ENCODE peak calls at places on chromosome 14, in five cellular contexts. R, O, E, N and J are unnamed samples.

GRCh38 chr14:50974118-50974517 is 29.8 kb upstream of the PYGL start:
- DNase-seq in N (no peak), E (no peak), R (no peak), O (no peak), J (no peak)

GRCh38 chr14:100393362-100393761 is 70.2 kb downstream of the SLC25A47 start:
- DNase-seq in N (no peak), R (no peak), O (no peak), E (no peak), J (no peak)

GRCh38 chr14:32738206-32738871 is 200.3 kb upstream of the NPAS3 start:
- DNase-seq in O (no peak), R (no peak), E (no peak), N (no peak), J (no peak)

GRCh38 chr14:38256358-38256840 is 506 bp upstream of the CLEC14A start:
- DNase-seq in R (no peak), O (no peak), N (peak), E (peak), J (no peak)

GRCh38 chr14:55446127-55446736 is 5.8 kb upstream of the TBPL2 start:
- DNase-seq in N (peak), E (peak), O (peak), R (peak), J (peak)

GRCh38 chr14:91398707-91399106 is 18.9 kb downstream of the CCDC88C start:
- DNase-seq in O (no peak), E (no peak), R (no peak), N (no peak), J (peak)

GRCh38 chr14:63642229-63642611 is 549 bp upstream of the WDR89 start:
- DNase-seq in O (peak), E (peak), N (peak), R (peak), J (no peak)

GRCh38 chr14:64680013-64680674 is 24.1 kb upstream of the PLEKHG3 start:
- DNase-seq in R (no peak), O (no peak), N (no peak), E (no peak), J (no peak)

GRCh38 chr14:101596742-101597141 is 35.4 kb downstream of the DIO3 start:
- DNase-seq in E (no peak), R (no peak), O (no peak), N (no peak), J (no peak)

GRCh38 chr14:30005114-30005698 is 77.6 kb upstream of the PRKD1 start:
- DNase-seq in R (no peak), E (peak), N (peak), O (peak), J (no peak)

GRCh38 chr14:104732355-104732804 is 8.4 kb downstream of the ADSS1 start:
- DNase-seq in O (no peak), N (no peak), E (no peak), R (no peak), J (no peak)

GRCh38 chr14:100909439-100909838 is 5.9 kb upstream of the RTL1 start:
- DNase-seq in O (no peak), E (no peak), R (no peak), N (no peak), J (no peak)

DNA sequence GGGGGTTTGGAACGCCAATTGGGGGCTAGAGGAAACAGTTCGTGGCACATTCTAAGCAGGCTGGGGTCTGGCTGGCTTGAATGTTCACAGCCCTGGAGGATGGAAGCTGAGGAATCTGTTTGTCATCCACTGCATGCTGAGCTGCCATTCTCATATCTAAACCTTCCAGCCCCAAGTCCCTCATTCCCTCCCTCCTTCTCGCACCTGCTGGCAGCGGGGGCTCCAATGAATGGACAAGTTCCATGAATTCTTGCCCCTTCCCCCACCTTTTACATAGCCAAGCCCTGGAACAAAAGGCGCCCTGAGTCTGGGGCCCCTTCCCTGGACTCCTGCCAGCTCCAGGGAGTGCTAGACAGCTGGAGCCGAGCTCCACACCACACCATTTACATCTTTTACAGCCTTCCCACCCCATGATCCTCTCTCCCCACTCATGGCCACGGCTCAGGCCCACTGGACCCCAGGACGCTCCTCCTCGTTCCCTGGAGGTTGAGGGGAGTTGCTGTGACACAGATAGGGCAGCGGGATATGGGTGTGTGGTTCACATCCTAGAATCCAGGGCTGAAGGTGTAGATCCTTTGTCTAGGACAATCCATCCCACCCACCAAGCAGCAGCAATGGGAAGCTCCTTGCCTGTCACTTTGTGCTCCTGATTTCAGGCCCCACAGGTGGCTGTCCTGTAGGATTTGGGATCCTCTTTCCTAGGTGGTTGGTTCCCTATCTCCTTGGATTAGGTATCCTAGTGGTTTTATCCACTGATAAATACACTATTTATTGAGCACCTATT is 21.7 kb upstream of the VRTN start:
- DNase-seq in E (no peak), O (peak), R (no peak), N (no peak), J (peak)
- H4K91ac ChIP-seq in E (no peak), O (peak), R (no peak), N (no peak), J (peak)

GRCh38 chr14:78947681-78948080 is 777.5 kb downstream of the NRXN3 start:
- DNase-seq in R (no peak), E (no peak), N (no peak), O (no peak), J (no peak)
- H3K4me3 ChIP-seq in R (no peak), E (no peak), N (no peak), O (no peak), J (no peak)

GRCh38 chr14:103228076-103228806 is 105.0 kb downstream of the TNFAIP2 start:
- DNase-seq in N (no peak), R (no peak), E (no peak), O (no peak), J (no peak)
- H4K91ac ChIP-seq in N (no peak), R (no peak), E (no peak), O (no peak), J (no peak)

DNA sequence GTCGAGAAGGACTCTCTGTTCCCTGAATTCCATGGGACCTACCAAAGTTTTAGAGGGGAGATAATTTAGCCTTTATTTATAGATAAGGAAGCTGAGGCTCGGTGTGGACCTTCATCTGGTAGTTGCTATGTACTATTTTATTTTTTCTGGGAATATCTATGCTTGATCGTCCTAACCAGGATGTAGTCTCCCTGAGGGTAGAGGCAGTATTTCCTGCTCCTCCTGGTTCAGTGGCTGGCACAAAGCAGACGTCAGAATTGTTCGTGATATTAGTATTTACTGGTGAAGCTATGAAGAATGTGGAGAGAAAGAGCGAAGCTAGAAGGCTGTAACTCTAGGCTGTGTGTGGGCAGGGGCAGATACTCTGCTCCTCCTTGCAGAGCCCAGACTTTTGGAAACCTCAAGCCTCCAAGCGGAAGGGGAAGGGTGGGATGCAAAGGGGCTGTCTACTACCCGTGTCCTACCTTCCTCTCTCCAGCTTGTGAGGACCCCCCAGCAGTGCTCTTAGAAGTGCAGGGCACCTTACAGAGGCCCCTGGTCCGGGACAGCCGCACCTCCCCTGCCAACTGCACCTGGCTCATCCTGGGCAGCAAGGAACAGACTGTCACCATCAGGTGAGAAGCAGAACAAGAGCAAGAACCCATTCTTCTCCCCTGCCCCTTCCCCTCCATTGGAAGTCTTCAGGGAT is 1.4 kb downstream of the LRP10 start:
- DNase-seq in N (no peak), E (no peak), R (no peak), O (no peak), J (no peak)
- H3K4me3 ChIP-seq in N (peak), E (peak), R (no peak), O (no peak), J (peak)

DNA sequence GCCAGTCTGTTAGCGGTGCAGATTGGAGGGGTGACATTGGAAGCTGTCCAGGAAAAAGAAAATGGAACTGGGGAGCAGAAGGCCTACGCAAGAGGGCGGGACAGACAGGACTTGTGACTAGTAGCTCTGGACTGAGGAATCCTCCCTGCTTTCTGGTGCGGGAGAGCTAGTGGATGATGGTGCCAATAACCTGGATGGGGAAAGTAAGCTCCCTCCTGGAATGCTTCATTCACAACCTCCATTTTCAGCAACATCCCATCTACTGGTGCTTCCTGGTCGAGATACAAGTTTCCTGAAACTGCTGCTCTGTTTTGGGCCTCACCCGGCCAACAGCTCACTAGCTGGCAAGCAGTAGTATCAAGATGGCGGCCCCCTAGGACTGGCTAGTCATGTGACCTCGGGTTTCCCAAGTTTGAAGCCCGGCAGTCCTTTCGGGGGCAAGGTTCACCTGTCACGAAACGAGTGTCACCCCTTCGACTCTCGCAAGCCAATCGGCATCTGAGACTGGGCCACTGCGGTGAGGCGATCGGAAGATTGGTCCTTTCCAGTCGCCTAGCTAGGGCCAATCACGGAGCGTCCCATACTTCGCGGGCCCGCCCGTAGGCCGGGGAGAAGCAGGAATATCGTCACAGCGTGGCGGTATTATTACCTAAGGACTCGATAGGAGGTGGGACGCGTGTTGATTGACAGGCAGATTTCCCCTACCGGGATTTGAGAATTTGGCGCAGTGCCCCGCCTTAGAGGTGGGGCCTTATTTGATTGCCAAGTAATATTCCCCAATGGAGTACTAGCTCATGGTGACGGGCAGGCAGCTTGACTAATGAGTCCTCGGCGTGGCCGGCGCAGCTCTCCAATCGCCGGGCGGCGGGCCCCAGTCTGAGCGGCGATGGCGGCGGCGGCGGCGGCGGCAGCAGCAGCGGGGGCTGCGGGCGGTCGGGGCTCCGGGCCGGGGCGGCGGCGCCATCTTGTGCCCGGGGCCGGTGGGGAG is at the start of gene PABPN1:
- DNase-seq in E (peak), O (peak), N (peak), R (peak), J (peak)
- H4K91ac ChIP-seq in E (peak), O (peak), N (peak), R (peak), J (peak)

DNA sequence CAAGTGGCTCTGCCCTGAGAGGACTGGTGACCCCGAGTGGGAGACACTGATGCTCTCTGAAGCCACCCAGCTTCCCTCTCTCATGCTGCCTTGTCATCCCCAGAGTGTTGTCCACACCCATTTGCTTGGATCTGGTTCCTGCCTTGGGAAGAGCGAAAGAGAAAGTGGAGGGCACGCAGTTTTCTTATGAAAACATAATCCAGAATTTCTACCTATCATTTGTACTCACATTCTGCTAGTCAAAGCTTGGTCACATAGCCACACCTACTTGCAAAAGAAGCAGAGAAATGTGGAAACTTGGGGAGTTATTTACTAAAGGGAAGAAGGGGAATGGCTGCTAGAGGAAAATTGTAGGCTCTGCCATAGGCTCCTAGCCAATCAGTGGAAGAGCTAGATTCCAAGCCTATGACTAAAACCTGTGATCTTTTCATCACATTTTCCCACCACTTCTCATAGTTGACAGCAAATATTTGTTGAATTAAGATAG is 326.3 kb downstream of the ZFP36L1 start:
- DNase-seq in R (peak), E (peak), O (no peak), N (peak), J (no peak)
- H3K4me3 ChIP-seq in R (no peak), E (no peak), O (no peak), N (no peak), J (no peak)

DNA sequence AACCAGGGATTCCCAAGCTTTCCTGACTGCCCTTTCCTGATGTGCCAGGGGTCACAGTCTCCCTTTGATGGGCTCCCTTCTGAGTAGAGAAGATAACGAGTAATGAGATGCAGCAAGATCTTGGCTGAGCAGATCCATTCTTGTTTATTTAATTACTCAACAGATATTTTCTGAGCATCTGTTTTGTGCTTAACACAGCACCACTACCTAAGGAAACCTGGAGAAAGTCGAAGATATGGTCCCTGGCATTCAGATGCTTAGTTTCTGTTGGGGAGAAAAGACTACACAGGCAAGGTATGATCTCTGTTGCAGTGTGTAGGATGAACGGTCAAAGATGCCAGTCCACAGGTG is 3.9 kb downstream of the AJUBA start:
- DNase-seq in E (no peak), O (no peak), R (no peak), N (no peak), J (no peak)
- H4K91ac ChIP-seq in E (peak), O (peak), R (peak), N (peak), J (peak)

GRCh38 chr14:74723134-74723533 is 10.2 kb downstream of the FCF1 start:
- DNase-seq in R (no peak), E (no peak), O (no peak), N (no peak), J (no peak)

DNA sequence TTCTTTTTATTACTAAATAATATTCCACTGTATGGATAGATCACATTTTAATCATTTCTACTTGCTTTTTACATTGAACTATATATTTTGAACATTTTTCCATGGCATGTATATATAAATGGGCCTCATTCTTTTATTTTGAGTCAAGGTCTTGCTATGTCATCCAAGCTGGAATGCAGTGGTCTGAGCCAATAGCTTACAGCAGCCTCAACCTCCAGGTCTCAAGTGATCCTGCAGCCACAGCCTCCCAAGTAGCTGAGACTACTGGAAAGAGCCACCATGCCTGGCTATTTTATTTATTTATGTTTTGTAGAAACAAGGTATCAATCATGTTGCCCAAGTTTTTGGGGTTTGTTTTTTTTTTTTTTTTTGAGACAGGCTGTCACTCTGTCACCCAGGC is 7.6 kb downstream of the FCF1 start:
- DNase-seq in R (no peak), E (peak), N (peak), O (no peak), J (no peak)
- H3K4me3 ChIP-seq in R (no peak), E (no peak), N (no peak), O (no peak), J (no peak)

GRCh38 chr14:48023881-48024280 is 348.5 kb upstream of the MDGA2 start:
- DNase-seq in N (no peak), E (no peak), O (no peak), R (no peak), J (no peak)
- H4K91ac ChIP-seq in N (no peak), E (no peak), O (no peak), R (no peak), J (no peak)

GRCh38 chr14:94638961-94639817 is 27.0 kb downstream of the SERPINA3 start:
- DNase-seq in E (no peak), N (no peak), R (no peak), O (no peak), J (no peak)

GRCh38 chr14:94633116-94633515 is 20.9 kb downstream of the SERPINA3 start:
- DNase-seq in E (no peak), R (no peak), N (no peak), O (no peak), J (no peak)

GRCh38 chr14:94638330-94638729 is 26.1 kb downstream of the SERPINA3 start:
- DNase-seq in N (no peak), O (no peak), E (peak), R (no peak), J (no peak)

GRCh38 chr14:94635143-94635542 is 23.0 kb downstream of the SERPINA3 start:
- DNase-seq in O (no peak), E (no peak), N (no peak), R (no peak), J (no peak)

DNA sequence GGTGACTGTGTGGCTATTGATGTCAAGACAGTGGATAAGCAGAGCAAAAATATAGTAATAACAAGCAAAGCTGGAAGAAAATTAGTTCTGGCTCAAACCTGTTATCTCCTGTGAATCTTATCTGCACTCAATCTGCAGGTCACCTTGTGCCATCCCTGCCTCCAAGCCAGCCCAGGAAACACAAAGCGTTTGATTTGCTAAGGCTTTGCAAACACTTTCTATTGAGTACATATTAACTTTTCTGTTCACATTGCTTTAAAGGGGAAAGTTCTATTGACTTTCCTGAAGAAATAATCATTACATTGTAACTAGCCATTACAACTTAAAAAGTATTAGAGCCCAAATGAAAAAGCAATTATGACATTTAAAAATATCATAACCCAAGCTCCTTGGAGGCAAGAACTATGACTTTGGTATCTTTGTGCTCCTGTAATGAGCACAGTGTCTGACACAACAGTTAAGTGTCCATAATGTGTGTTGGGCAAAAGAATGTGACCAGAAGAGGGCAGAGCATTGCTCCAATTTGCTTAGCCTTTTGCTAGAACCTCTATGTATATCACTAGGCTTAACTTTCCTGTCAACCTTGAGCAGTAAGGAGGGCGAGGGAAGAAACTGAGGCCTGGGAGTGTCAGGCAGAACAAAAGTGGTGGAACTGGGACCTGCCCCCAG is 24.7 kb downstream of the SERPINA3 start:
- DNase-seq in R (no peak), E (no peak), O (no peak), N (no peak), J (no peak)
- H3K4me3 ChIP-seq in R (no peak), E (no peak), O (no peak), N (no peak), J (no peak)